ENCODE peak calls at places on chromosomes 12 and 14, in eight cellular contexts. One of them, this sample, is unnamed.

GRCh38 chr12:22083167-22083566 is 37.1 kb downstream of the CMAS start:
- DNase-seq in cardiac muscle cell: peak
- DNase-seq in uterus: no peak
- DNase-seq in A549: no peak
- DNase-seq in IMR-90: peak
- DNase-seq in left ventricle myocardium inferior: no peak
- DNase-seq in PC-3: peak
- DNase-seq in neural progenitor cell: no peak
- DNase-seq in this sample: no peak

GRCh38 chr12:46832084-46832704 is 6.4 kb upstream of the SLC38A4 start:
- DNase-seq in cardiac muscle cell: no peak
- DNase-seq in uterus: no peak
- DNase-seq in A549: no peak
- DNase-seq in IMR-90: no peak
- DNase-seq in left ventricle myocardium inferior: no peak
- DNase-seq in PC-3: no peak
- DNase-seq in neural progenitor cell: peak
- DNase-seq in this sample: no peak

GRCh38 chr14:23452237-23452636 is 16.8 kb upstream of the MYH7 start:
- DNase-seq in cardiac muscle cell: no peak
- DNase-seq in uterus: no peak
- DNase-seq in A549: no peak
- DNase-seq in IMR-90: no peak
- DNase-seq in left ventricle myocardium inferior: no peak
- DNase-seq in PC-3: no peak
- DNase-seq in neural progenitor cell: no peak
- DNase-seq in this sample: no peak

GRCh38 chr12:108131657-108132126 is 2.6 kb downstream of the WSCD2 start:
- DNase-seq in cardiac muscle cell: no peak
- DNase-seq in uterus: no peak
- DNase-seq in A549: no peak
- DNase-seq in IMR-90: no peak
- DNase-seq in left ventricle myocardium inferior: no peak
- DNase-seq in PC-3: no peak
- DNase-seq in neural progenitor cell: peak
- DNase-seq in this sample: no peak

GRCh38 chr12:96434107-96434506 is 33.9 kb upstream of the CDK17 start:
- DNase-seq in cardiac muscle cell: no peak
- DNase-seq in uterus: no peak
- DNase-seq in A549: no peak
- DNase-seq in IMR-90: peak
- DNase-seq in left ventricle myocardium inferior: no peak
- DNase-seq in PC-3: no peak
- DNase-seq in neural progenitor cell: no peak
- DNase-seq in this sample: peak

GRCh38 chr12:46300906-46301305 is 32.1 kb upstream of the SLC38A1 start:
- DNase-seq in cardiac muscle cell: no peak
- DNase-seq in uterus: no peak
- DNase-seq in A549: no peak
- DNase-seq in IMR-90: peak
- DNase-seq in left ventricle myocardium inferior: peak
- DNase-seq in PC-3: no peak
- DNase-seq in neural progenitor cell: no peak
- DNase-seq in this sample: no peak

GRCh38 chr14:31677630-31678029 is 116.4 kb downstream of the NUBPL start:
- DNase-seq in cardiac muscle cell: no peak
- DNase-seq in uterus: no peak
- DNase-seq in A549: no peak
- DNase-seq in IMR-90: no peak
- DNase-seq in left ventricle myocardium inferior: no peak
- DNase-seq in PC-3: no peak
- DNase-seq in neural progenitor cell: no peak
- DNase-seq in this sample: no peak

GRCh38 chr14:67551123-67551522 is 18.0 kb downstream of the PLEKHH1 start:
- DNase-seq in cardiac muscle cell: no peak
- DNase-seq in uterus: no peak
- DNase-seq in A549: no peak
- DNase-seq in IMR-90: no peak
- DNase-seq in left ventricle myocardium inferior: no peak
- DNase-seq in PC-3: no peak
- DNase-seq in neural progenitor cell: no peak
- DNase-seq in this sample: no peak

GRCh38 chr14:67941456-67942018 is 122.0 kb downstream of the RAD51B start:
- DNase-seq in cardiac muscle cell: peak
- DNase-seq in uterus: no peak
- DNase-seq in A549: no peak
- DNase-seq in IMR-90: peak
- DNase-seq in left ventricle myocardium inferior: no peak
- DNase-seq in PC-3: peak
- DNase-seq in neural progenitor cell: peak
- DNase-seq in this sample: no peak

GRCh38 chr14:69268763-69269162 is 8.8 kb downstream of the GALNT16 start:
- DNase-seq in cardiac muscle cell: no peak
- DNase-seq in uterus: no peak
- DNase-seq in A549: no peak
- DNase-seq in IMR-90: peak
- DNase-seq in left ventricle myocardium inferior: no peak
- DNase-seq in PC-3: peak
- DNase-seq in neural progenitor cell: no peak
- DNase-seq in this sample: no peak

GRCh38 chr12:52739963-52740362 is 36.6 kb upstream of the KRT77 start:
- DNase-seq in cardiac muscle cell: no peak
- DNase-seq in uterus: no peak
- DNase-seq in A549: no peak
- DNase-seq in IMR-90: no peak
- DNase-seq in left ventricle myocardium inferior: no peak
- DNase-seq in PC-3: peak
- DNase-seq in neural progenitor cell: no peak
- DNase-seq in this sample: no peak

GRCh38 chr14:50560929-50561280 is 960 bp downstream of the ATL1 start:
- DNase-seq in cardiac muscle cell: peak
- DNase-seq in uterus: peak
- DNase-seq in A549: peak
- DNase-seq in IMR-90: peak
- DNase-seq in left ventricle myocardium inferior: peak
- DNase-seq in PC-3: peak
- DNase-seq in neural progenitor cell: peak
- DNase-seq in this sample: peak

GRCh38 chr12:68620528-68620927 is 9.8 kb downstream of the RAP1B start:
- DNase-seq in cardiac muscle cell: no peak
- DNase-seq in uterus: no peak
- DNase-seq in A549: no peak
- DNase-seq in IMR-90: no peak
- DNase-seq in left ventricle myocardium inferior: no peak
- DNase-seq in PC-3: no peak
- DNase-seq in neural progenitor cell: no peak
- DNase-seq in this sample: no peak

GRCh38 chr12:24366514-24366913 is 417.0 kb upstream of the SOX5 start:
- DNase-seq in cardiac muscle cell: no peak
- DNase-seq in uterus: no peak
- DNase-seq in A549: no peak
- DNase-seq in IMR-90: no peak
- DNase-seq in left ventricle myocardium inferior: no peak
- DNase-seq in PC-3: no peak
- DNase-seq in neural progenitor cell: no peak
- DNase-seq in this sample: no peak

GRCh38 chr12:14279845-14280244 is 85.6 kb upstream of the ATF7IP start:
- DNase-seq in cardiac muscle cell: no peak
- DNase-seq in uterus: no peak
- DNase-seq in A549: no peak
- DNase-seq in IMR-90: no peak
- DNase-seq in left ventricle myocardium inferior: no peak
- DNase-seq in PC-3: no peak
- DNase-seq in neural progenitor cell: no peak
- DNase-seq in this sample: no peak

GRCh38 chr14:34913619-34914018 is 38.5 kb upstream of the BAZ1A start:
- DNase-seq in cardiac muscle cell: no peak
- DNase-seq in uterus: no peak
- DNase-seq in A549: no peak
- DNase-seq in IMR-90: no peak
- DNase-seq in left ventricle myocardium inferior: no peak
- DNase-seq in PC-3: no peak
- DNase-seq in neural progenitor cell: no peak
- DNase-seq in this sample: no peak

GRCh38 chr12:6272300-6273208 is 37.9 kb upstream of the PLEKHG6 start:
- DNase-seq in cardiac muscle cell: no peak
- DNase-seq in uterus: no peak
- DNase-seq in A549: no peak
- DNase-seq in IMR-90: no peak
- DNase-seq in left ventricle myocardium inferior: no peak
- DNase-seq in PC-3: peak
- DNase-seq in neural progenitor cell: no peak
- DNase-seq in this sample: no peak

GRCh38 chr12:113065126-113066007 is 8.8 kb downstream of the DTX1 start:
- DNase-seq in cardiac muscle cell: peak
- DNase-seq in uterus: no peak
- DNase-seq in A549: no peak
- DNase-seq in IMR-90: no peak
- DNase-seq in left ventricle myocardium inferior: no peak
- DNase-seq in PC-3: no peak
- DNase-seq in neural progenitor cell: peak
- DNase-seq in this sample: no peak

GRCh38 chr14:87866116-87866515 is 126.9 kb downstream of the GALC start:
- DNase-seq in cardiac muscle cell: no peak
- DNase-seq in uterus: no peak
- DNase-seq in A549: no peak
- DNase-seq in IMR-90: no peak
- DNase-seq in left ventricle myocardium inferior: no peak
- DNase-seq in PC-3: no peak
- DNase-seq in neural progenitor cell: no peak
- DNase-seq in this sample: no peak

DNA sequence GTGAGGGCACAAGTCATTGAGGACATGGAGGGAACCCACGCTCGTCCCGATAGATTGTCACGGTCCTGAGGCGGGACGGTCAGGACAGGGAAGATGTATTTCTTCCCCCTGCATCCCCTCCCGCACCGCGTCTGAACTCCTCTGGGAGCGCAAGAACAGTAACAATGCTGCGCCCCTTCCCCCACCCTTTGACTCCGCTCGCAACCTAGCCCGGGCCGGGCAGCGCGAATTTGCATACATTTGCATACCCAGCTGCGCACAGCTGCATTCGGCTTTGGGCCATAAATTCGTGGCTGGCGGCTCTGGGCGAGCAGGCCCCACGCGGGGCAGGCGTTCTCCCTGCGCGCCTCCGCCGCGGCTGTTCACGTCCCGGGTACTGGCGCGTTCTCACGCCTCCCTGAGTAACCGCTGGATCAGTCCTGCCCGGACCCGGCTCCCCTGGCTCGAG is 29.0 kb upstream of the SMUG1 start:
- DNase-seq in cardiac muscle cell: no peak
- DNase-seq in uterus: no peak
- DNase-seq in A549: no peak
- DNase-seq in IMR-90: no peak
- DNase-seq in left ventricle myocardium inferior: peak
- DNase-seq in PC-3: no peak
- DNase-seq in neural progenitor cell: peak
- DNase-seq in this sample: no peak
- H3K4me3 ChIP-seq in cardiac muscle cell: peak
- H3K4me3 ChIP-seq in uterus: peak
- H3K4me3 ChIP-seq in A549: peak
- H3K4me3 ChIP-seq in IMR-90: peak
- H3K4me3 ChIP-seq in left ventricle myocardium inferior: peak
- H3K4me3 ChIP-seq in PC-3: no peak
- H3K4me3 ChIP-seq in neural progenitor cell: peak
- H3K4me3 ChIP-seq in this sample: no peak

DNA sequence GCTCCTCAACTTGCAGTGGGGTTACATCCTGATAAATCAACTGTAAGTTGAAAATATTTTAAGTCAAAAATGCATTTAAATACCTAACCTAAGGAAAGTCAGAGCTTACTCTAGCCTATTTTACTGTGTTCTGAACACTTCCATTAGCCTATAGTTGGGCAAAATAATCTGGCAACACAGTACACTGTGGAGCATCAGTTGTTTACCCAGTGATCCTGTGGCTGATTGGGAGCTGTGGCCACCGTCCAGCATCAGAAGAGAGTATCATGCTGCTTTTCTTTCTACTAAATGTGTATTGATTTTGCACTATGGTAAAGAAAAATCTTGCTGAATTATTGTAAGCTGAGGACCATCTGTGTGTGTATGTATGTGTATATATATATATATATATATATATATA is 200.9 kb downstream of the CPNE8 start:
- DNase-seq in cardiac muscle cell: no peak
- DNase-seq in uterus: no peak
- DNase-seq in A549: no peak
- DNase-seq in IMR-90: no peak
- DNase-seq in left ventricle myocardium inferior: no peak
- DNase-seq in PC-3: no peak
- DNase-seq in neural progenitor cell: no peak
- DNase-seq in this sample: no peak
- H3K27ac ChIP-seq in cardiac muscle cell: no peak
- H3K27ac ChIP-seq in uterus: no peak
- H3K27ac ChIP-seq in A549: no peak
- H3K27ac ChIP-seq in IMR-90: no peak
- H3K27ac ChIP-seq in left ventricle myocardium inferior: no peak
- H3K27ac ChIP-seq in PC-3: no peak
- H3K27ac ChIP-seq in neural progenitor cell: no peak
- H3K27ac ChIP-seq in this sample: no peak

GRCh38 chr12:112013601-112014402 is 576 bp downstream of the ERP29 start:
- DNase-seq in cardiac muscle cell: peak
- DNase-seq in uterus: peak
- DNase-seq in A549: peak
- DNase-seq in IMR-90: peak
- DNase-seq in left ventricle myocardium inferior: peak
- DNase-seq in PC-3: peak
- DNase-seq in neural progenitor cell: peak
- DNase-seq in this sample: peak
- TF ChIP-seq CTCF in cardiac muscle cell: no peak
- TF ChIP-seq CTCF in uterus: no peak
- TF ChIP-seq CTCF in A549: no peak
- TF ChIP-seq CTCF in IMR-90: no peak
- TF ChIP-seq CTCF in left ventricle myocardium inferior: peak
- TF ChIP-seq CTCF in PC-3: no peak
- TF ChIP-seq CTCF in neural progenitor cell: no peak
- TF ChIP-seq CTCF in this sample: peak

GRCh38 chr12:3750616-3751015 is 2.3 kb downstream of the CRACR2A start:
- DNase-seq in cardiac muscle cell: no peak
- DNase-seq in uterus: no peak
- DNase-seq in A549: no peak
- DNase-seq in IMR-90: no peak
- DNase-seq in left ventricle myocardium inferior: no peak
- DNase-seq in PC-3: no peak
- DNase-seq in neural progenitor cell: no peak
- DNase-seq in this sample: no peak

GRCh38 chr12:3752096-3752709 is 706 bp downstream of the CRACR2A start:
- DNase-seq in cardiac muscle cell: no peak
- DNase-seq in uterus: peak
- DNase-seq in A549: no peak
- DNase-seq in IMR-90: no peak
- DNase-seq in left ventricle myocardium inferior: peak
- DNase-seq in PC-3: no peak
- DNase-seq in neural progenitor cell: no peak
- DNase-seq in this sample: peak

GRCh38 chr12:3753549-3754284 is 808 bp upstream of the CRACR2A start:
- DNase-seq in cardiac muscle cell: no peak
- DNase-seq in uterus: peak
- DNase-seq in A549: no peak
- DNase-seq in IMR-90: no peak
- DNase-seq in left ventricle myocardium inferior: peak
- DNase-seq in PC-3: no peak
- DNase-seq in neural progenitor cell: no peak
- DNase-seq in this sample: peak

GRCh38 chr12:3751151-3752095 is 1.5 kb downstream of the CRACR2A start:
- DNase-seq in cardiac muscle cell: no peak
- DNase-seq in uterus: no peak
- DNase-seq in A549: no peak
- DNase-seq in IMR-90: no peak
- DNase-seq in left ventricle myocardium inferior: no peak
- DNase-seq in PC-3: no peak
- DNase-seq in neural progenitor cell: no peak
- DNase-seq in this sample: no peak

GRCh38 chr12:3752741-3753486 is at the start of gene CRACR2A:
- DNase-seq in cardiac muscle cell: peak
- DNase-seq in uterus: peak
- DNase-seq in A549: peak
- DNase-seq in IMR-90: peak
- DNase-seq in left ventricle myocardium inferior: peak
- DNase-seq in PC-3: no peak
- DNase-seq in neural progenitor cell: peak
- DNase-seq in this sample: peak
- H3K4me3 ChIP-seq in cardiac muscle cell: peak
- H3K4me3 ChIP-seq in uterus: peak
- H3K4me3 ChIP-seq in A549: peak
- H3K4me3 ChIP-seq in IMR-90: peak
- H3K4me3 ChIP-seq in left ventricle myocardium inferior: peak
- H3K4me3 ChIP-seq in PC-3: no peak
- H3K4me3 ChIP-seq in neural progenitor cell: peak
- H3K4me3 ChIP-seq in this sample: peak